ENCODE peak calls at places on chromosome 15, in six cellular contexts. M is BE2C, Z is fibroblast of lung, V is fibroblast of villous mesenchyme, R is brain microvascular endothelial cell, P is IMR-90. Y is an unnamed sample.

GRCh38 chr15:46646476-46646875 is 1011.6 kb downstream of the SQOR start:
- DNase-seq in M (no peak), Z (no peak), V (no peak), R (no peak), P (no peak), Y (no peak)

GRCh38 chr15:75640483-75641175 is 605 bp upstream of the IMP3 start:
- DNase-seq in M (peak; percentile 61), Z (peak; percentile 55), V (peak; percentile 53), R (peak; percentile 39), P (peak; percentile 45), Y (no peak)

GRCh38 chr15:28107894-28108255 is 8.8 kb upstream of the OCA2 start:
- DNase-seq in M (no peak), Z (no peak), V (no peak), R (no peak), P (no peak), Y (no peak)

GRCh38 chr15:99305761-99306505 is 54.7 kb downstream of the LRRC28 start:
- DNase-seq in M (no peak), Z (peak; percentile 89), V (peak; percentile 81), R (peak; percentile 57), P (peak; percentile 87), Y (no peak)

GRCh38 chr15:85730001-85730820 is 64.5 kb downstream of the KLHL25 start:
- DNase-seq in M (peak; percentile 54), Z (peak; percentile 51), V (peak; percentile 80), R (peak; percentile 56), P (peak; percentile 71), Y (peak; percentile 75)

GRCh38 chr15:51759557-51760070 is 8.2 kb downstream of the TMOD2 start:
- DNase-seq in M (peak; percentile 81), Z (peak; percentile 95), V (peak; percentile 89), R (peak; percentile 91), P (peak; percentile 97), Y (peak; percentile 76)

GRCh38 chr15:93265046-93265658 is 176.1 kb upstream of the RGMA start:
- DNase-seq in M (no peak), Z (peak; percentile 39), V (no peak), R (peak; percentile 68), P (no peak), Y (no peak)

GRCh38 chr15:66714543-66714981 is 12.5 kb downstream of the SMAD6 start:
- DNase-seq in M (no peak), Z (peak; percentile 56), V (peak; percentile 68), R (no peak), P (peak; percentile 69), Y (no peak)

GRCh38 chr15:82535566-82536408 is 4.5 kb downstream of the RPS17 start:
- DNase-seq in M (no peak), Z (no peak), V (no peak), R (no peak), P (no peak), Y (peak; percentile 53)

GRCh38 chr15:90930861-90931629 is 1.3 kb downstream of the HDDC3 start:
- DNase-seq in M (no peak), Z (no peak), V (no peak), R (no peak), P (no peak), Y (no peak)

GRCh38 chr15:62719316-62719715 is 323.2 kb upstream of the TPM1 start:
- DNase-seq in M (no peak), Z (peak; percentile 77), V (no peak), R (peak; percentile 4), P (peak; percentile 60), Y (no peak)

DNA sequence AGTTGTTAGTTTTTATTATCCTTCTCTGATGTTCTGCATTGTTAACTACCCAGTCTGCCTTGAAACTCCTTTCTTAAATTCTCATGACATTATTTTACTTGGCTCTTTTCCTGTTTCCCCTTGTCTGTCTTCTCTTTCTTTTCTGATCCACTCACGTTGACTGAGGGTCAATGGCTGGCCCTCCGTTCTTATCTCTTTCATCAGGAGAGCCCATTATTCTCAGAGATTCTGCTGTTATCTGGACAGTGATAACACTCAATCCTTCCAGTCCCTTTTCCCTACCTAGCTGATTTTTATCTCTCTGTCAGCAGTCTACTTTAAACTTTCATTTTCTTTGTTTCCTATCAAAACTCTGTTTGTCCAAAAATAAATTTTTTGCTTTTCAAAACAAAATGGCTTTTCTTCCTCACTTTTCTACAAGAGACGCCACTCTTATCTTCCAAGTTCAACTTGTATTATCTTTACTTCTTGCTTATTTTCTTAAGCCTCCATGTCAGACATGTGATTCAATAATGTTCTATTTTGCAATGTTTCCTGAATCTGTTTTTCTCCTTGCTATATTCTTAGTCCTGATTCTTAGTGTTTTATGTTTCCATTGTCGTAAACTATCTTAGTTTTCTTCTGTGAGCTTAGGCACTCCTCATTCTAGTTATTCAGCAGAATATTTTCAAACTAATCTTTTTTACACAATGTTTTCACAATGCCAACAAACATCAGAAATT is 120.2 kb downstream of the NEDD4 start:
- DNase-seq in M (no peak), Z (peak; percentile 39), V (peak; percentile 57), R (no peak), P (peak; percentile 13), Y (no peak)
- H3K4me3 ChIP-seq in M (no peak overlapping the region), Z (no peak overlapping the region), V (peak overlapping the region; percentile 35), R (peak overlapping the region; percentile 3), P (no peak overlapping the region), Y (peak overlapping the region; percentile 65)

GRCh38 chr15:38565287-38565670 is 665 bp upstream of the RASGRP1 start:
- DNase-seq in M (no peak), Z (no peak), V (no peak), R (no peak), P (no peak), Y (no peak)
- TF ChIP-seq CTCF in M (no peak), Z (no peak), V (no peak), R (no peak), P (no peak), Y (no peak)

DNA sequence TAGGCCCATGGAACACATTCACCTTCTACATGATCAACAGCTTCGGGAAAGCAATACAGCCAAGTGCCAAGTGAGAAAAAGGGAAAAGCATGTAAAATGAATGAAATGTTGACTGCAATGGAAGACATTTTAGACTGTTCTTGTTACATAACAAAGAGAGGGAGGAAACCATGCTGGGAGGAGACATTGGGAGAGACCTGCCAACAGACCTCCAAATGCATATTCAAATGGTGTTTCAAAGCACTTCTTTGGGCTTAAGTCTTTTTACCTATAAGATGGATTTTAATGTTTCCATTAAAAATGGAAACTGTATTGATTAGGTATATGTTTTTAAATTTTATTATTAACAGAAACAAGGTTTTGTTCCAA is 350.0 kb upstream of the THBS1 start:
- DNase-seq in M (no peak), Z (no peak), V (no peak), R (no peak), P (no peak), Y (no peak)
- H3K4me3 ChIP-seq in M (no peak overlapping the region), Z (no peak overlapping the region), V (no peak overlapping the region), R (no peak overlapping the region), P (no peak overlapping the region), Y (no peak overlapping the region)

GRCh38 chr15:25784876-25785642 is 78.1 kb downstream of the ATP10A start:
- DNase-seq in M (no peak), Z (peak; percentile 89), V (no peak), R (peak; percentile 89), P (peak; percentile 94), Y (no peak)

GRCh38 chr15:25785643-25786029 is 77.5 kb downstream of the ATP10A start:
- DNase-seq in M (no peak), Z (no peak), V (no peak), R (no peak), P (no peak), Y (no peak)

GRCh38 chr15:25783134-25783533 is 80.0 kb downstream of the ATP10A start:
- DNase-seq in M (no peak), Z (no peak), V (no peak), R (no peak), P (no peak), Y (no peak)

GRCh38 chr15:25784141-25784540 is 79.0 kb downstream of the ATP10A start:
- DNase-seq in M (no peak), Z (no peak), V (no peak), R (no peak), P (peak; percentile 25), Y (no peak)

GRCh38 chr15:25783607-25784131 is 79.5 kb downstream of the ATP10A start:
- DNase-seq in M (no peak), Z (no peak), V (no peak), R (no peak), P (peak; percentile 38), Y (peak; percentile 95)
- TF ChIP-seq CTCF in M (no peak), Z (peak; percentile 43), V (no peak), R (peak; percentile 65), P (peak; percentile 42), Y (peak; percentile 88)

DNA sequence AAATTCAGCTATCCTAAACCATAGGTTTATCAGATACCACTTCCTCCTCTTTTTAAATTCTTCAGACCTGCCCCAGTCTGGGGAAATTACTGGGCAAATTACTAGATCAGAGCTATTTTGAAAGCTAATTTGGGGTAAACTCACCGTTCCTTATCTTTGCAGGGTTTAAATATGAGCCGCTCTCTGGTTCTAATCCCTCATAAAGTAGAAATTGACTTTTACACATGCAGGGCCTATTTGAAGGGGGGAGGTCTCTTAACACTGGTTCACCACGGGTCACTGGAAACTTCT is 11.0 kb upstream of the MEIS2 start:
- DNase-seq in M (no peak), Z (no peak), V (no peak), R (no peak), P (no peak), Y (no peak)
- H3K4me3 ChIP-seq in M (peak overlapping the region; percentile 70), Z (no peak overlapping the region), V (peak overlapping the region; percentile 61), R (no peak overlapping the region), P (no peak overlapping the region), Y (peak overlapping the region; percentile 82)

DNA sequence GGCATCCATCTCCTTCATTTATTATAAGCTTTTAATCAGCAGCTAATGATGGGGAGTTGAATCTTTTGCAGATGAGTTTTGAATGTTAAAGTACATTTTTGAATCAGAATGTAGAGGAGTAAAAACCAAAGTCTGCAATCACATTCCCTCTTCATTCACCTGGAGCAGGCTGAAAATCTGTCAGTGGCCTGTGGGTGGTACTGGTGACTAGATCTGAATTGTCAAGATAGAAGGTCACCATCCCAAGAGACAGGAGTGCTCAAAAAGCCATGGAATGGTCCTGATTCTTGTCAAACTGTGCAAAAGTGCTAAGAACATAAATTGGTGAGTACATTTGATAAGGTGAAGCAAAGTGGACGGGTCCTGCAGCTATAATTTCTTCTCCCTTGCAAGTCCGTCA is 881.3 kb upstream of the NR2F2 start:
- DNase-seq in M (no peak), Z (no peak), V (no peak), R (no peak), P (no peak), Y (no peak)
- TF ChIP-seq CTCF in M (no peak), Z (no peak), V (no peak), R (no peak), P (no peak), Y (peak; percentile 62)

DNA sequence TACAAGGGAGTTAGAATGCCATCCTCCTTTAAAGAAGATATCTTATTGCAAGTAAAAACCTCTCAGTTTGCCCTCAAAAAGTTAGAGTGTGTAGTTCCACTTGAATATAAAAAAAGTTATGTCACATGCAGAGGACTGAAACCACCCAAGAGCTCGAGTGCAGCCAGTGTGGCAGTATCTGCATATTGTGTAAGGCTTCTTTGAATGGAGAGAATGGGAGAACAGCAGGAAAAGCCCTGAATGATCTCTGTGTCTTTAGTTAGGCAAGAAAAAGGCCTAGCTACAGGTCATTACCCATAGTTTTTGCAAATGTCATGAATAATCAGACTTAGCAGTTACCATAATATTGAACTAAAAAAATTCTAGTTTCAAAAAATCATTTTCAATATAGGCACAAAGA is 13.9 kb upstream of the TEX9 start:
- DNase-seq in M (no peak), Z (no peak), V (no peak), R (no peak), P (no peak), Y (no peak)
- H3K4me3 ChIP-seq in M (no peak overlapping the region), Z (no peak overlapping the region), V (no peak overlapping the region), R (no peak overlapping the region), P (no peak overlapping the region), Y (no peak overlapping the region)

GRCh38 chr15:43511012-43511885 is 6.2 kb upstream of the MAP1A start:
- DNase-seq in M (peak; percentile 72), Z (no peak), V (no peak), R (no peak), P (no peak), Y (peak; percentile 80)
- TF ChIP-seq CTCF in M (peak; percentile 57), Z (peak; percentile 35), V (peak; percentile 33), R (peak; percentile 56), P (peak; percentile 30), Y (peak; percentile 60)

GRCh38 chr15:37045859-37046318 is 54.5 kb downstream of the MEIS2 start:
- DNase-seq in M (no peak), Z (no peak), V (no peak), R (peak; percentile 5), P (no peak), Y (peak; percentile 88)
- H3K4me3 ChIP-seq in M (no peak overlapping the region), Z (no peak overlapping the region), V (no peak overlapping the region), R (no peak overlapping the region), P (no peak overlapping the region), Y (peak overlapping the region; percentile 76)